ENCODE peak calls at places on chromosomes 7 and 10, in nine cellular contexts. K is stomach; N is AG08395; D is T-helper 9 cell; Y is kidney epithelial cell; Z is testis; T is central memory CD4-positive, alpha-beta T cell; W is ACHN; H is fibroblast of the conjunctiva. X is an unnamed sample.

GRCh38 chr7:138527746-138528223 is 67.7 kb downstream of the TRIM24 start:
- DNase-seq in K (no peak), T (no peak), H (no peak), N (no peak), Y (no peak), W (peak; percentile 24), D (no peak), Z (peak; percentile 87), X (no peak)

GRCh38 chr10:83274088-83274487 is 865.2 kb upstream of the GHITM start:
- DNase-seq in Y (no peak), T (no peak), H (no peak), D (no peak), W (no peak), Z (no peak), N (peak; percentile 5), K (no peak), X (no peak)

GRCh38 chr10:681670-682318 is 7.7 kb downstream of the DIP2C start:
- DNase-seq in T (no peak), W (peak; percentile 92), N (no peak), K (no peak), H (no peak), D (no peak), Y (peak; percentile 51), Z (no peak), X (no peak)

GRCh38 chr10:133159950-133160812 is at the start of gene KNDC1:
- DNase-seq in W (peak; percentile 45), D (no peak), N (peak; percentile 78), T (no peak), Z (no peak), H (no peak), Y (no peak), K (no peak), X (no peak)

GRCh38 chr10:102208311-102209035 is 17.6 kb upstream of the ELOVL3 start:
- DNase-seq in H (no peak), Y (no peak), D (no peak), T (no peak), Z (no peak), K (no peak), N (no peak), W (no peak), X (no peak)

GRCh38 chr10:89129850-89130396 is 77.2 kb downstream of the CH25H start:
- DNase-seq in N (peak; percentile 81), Y (peak; percentile 14), Z (peak; percentile 23), T (no peak), D (no peak), W (no peak), K (no peak), H (peak; percentile 89), X (peak; percentile 67)

GRCh38 chr10:79068203-79068561 is 584 bp upstream of the ZMIZ1 start:
- DNase-seq in W (peak; percentile 14), Y (no peak), Z (no peak), D (peak; percentile 29), H (no peak), T (peak; percentile 23), N (no peak), K (no peak), X (no peak)

GRCh38 chr7:121020243-121020642 is 31.7 kb downstream of the CPED1 start:
- DNase-seq in T (no peak), D (no peak), H (no peak), Z (no peak), N (peak; percentile 26), W (no peak), Y (no peak), K (no peak), X (no peak)

GRCh38 chr10:130802301-130802700 is 509.2 kb downstream of the TCERG1L start:
- DNase-seq in W (no peak), Y (no peak), Z (no peak), D (no peak), K (no peak), T (no peak), H (no peak), N (no peak), X (no peak)

GRCh38 chr10:56360583-56360966 is 484 bp downstream of the ZWINT start:
- DNase-seq in Z (no peak), K (no peak), H (no peak), Y (no peak), T (no peak), N (peak; percentile 2), W (no peak), D (no peak), X (no peak)

GRCh38 chr10:47260505-47261111 is 39.4 kb upstream of the GDF10 start:
- DNase-seq in Y (no peak), W (no peak), D (no peak), N (no peak), H (no peak), Z (peak; percentile 48), T (peak; percentile 17), K (no peak), X (no peak)

GRCh38 chr10:5968681-5969453 is 8.5 kb downstream of the IL15RA start:
- DNase-seq in Z (no peak), N (no peak), Y (no peak), H (no peak), T (no peak), D (no peak), K (peak; percentile 22), W (no peak), X (no peak)

GRCh38 chr7:155252388-155252957 is 45.2 kb upstream of the INSIG1 start:
- DNase-seq in N (peak; percentile 30), H (no peak), W (no peak), Z (no peak), D (no peak), T (no peak), K (no peak), Y (no peak), X (no peak)

GRCh38 chr10:43229208-43230061 is 37.4 kb downstream of the RASGEF1A start:
- DNase-seq in W (peak; percentile 20), D (peak; percentile 25), H (no peak), K (no peak), Y (no peak), T (peak; percentile 37), Z (no peak), N (no peak), X (no peak)

GRCh38 chr10:49618861-49619260 is 5.0 kb downstream of the CHAT start:
- DNase-seq in D (no peak), H (no peak), Y (no peak), W (no peak), T (no peak), Z (no peak), N (no peak), K (no peak), X (no peak)

GRCh38 chr10:29949411-29950011 is 109.9 kb downstream of the JCAD start:
- DNase-seq in K (no peak), D (no peak), T (no peak), N (peak; percentile 81), Z (no peak), Y (peak; percentile 66), H (peak; percentile 90), W (peak; percentile 88), X (peak; percentile 92)

GRCh38 chr7:149685455-149685854 is 87.9 kb downstream of the ZNF467 start:
- DNase-seq in T (no peak), Z (no peak), N (no peak), H (no peak), Y (no peak), W (no peak), D (no peak), K (no peak), X (no peak)

GRCh38 chr7:129496653-129497052 is 5.7 kb upstream of the SMKR1 start:
- DNase-seq in N (no peak), T (no peak), H (no peak), Y (no peak), K (no peak), W (no peak), Z (no peak), D (no peak), X (no peak)